ENCODE peak calls at places on chromosomes 3 and 15, in four cellular contexts. One of them, this sample, is unnamed.

GRCh38 chr3:160128086-160128485 is 97.1 kb upstream of the C3orf80 start:
- DNase-seq in HepG2: no peak
- DNase-seq in K562: no peak
- DNase-seq in GM12878: no peak
- DNase-seq in this sample: no peak

GRCh38 chr15:68384451-68385239 is 47.3 kb downstream of the ITGA11 start:
- DNase-seq in GM12878: no peak
- DNase-seq in HepG2: no peak
- DNase-seq in K562: no peak
- DNase-seq in this sample: peak

GRCh38 chr3:142595581-142595950 is 627 bp upstream of the PLS1 start:
- DNase-seq in GM12878: no peak
- DNase-seq in HepG2: peak
- DNase-seq in K562: peak
- DNase-seq in this sample: peak

GRCh38 chr3:87037652-87038051 is 46.7 kb upstream of the VGLL3 start:
- DNase-seq in K562: no peak
- DNase-seq in GM12878: no peak
- DNase-seq in HepG2: no peak
- DNase-seq in this sample: no peak

GRCh38 chr15:49895337-49896223 is 223.5 kb downstream of the ATP8B4 start:
- DNase-seq in HepG2: no peak
- DNase-seq in K562: no peak
- DNase-seq in GM12878: no peak
- DNase-seq in this sample: no peak

GRCh38 chr3:188635258-188636038 is 481.5 kb downstream of the LPP start:
- DNase-seq in K562: no peak
- DNase-seq in HepG2: no peak
- DNase-seq in GM12878: no peak
- DNase-seq in this sample: no peak

GRCh38 chr3:118208642-118209041 is 826.0 kb downstream of the IGSF11 start:
- DNase-seq in K562: no peak
- DNase-seq in GM12878: no peak
- DNase-seq in HepG2: no peak
- DNase-seq in this sample: no peak

GRCh38 chr3:123163146-123163545 is 38.6 kb upstream of the SEC22A start:
- DNase-seq in HepG2: no peak
- DNase-seq in GM12878: no peak
- DNase-seq in K562: no peak
- DNase-seq in this sample: no peak

GRCh38 chr15:97804950-97805349 is 155.6 kb upstream of the ARRDC4 start:
- DNase-seq in HepG2: no peak
- DNase-seq in K562: no peak
- DNase-seq in GM12878: no peak
- DNase-seq in this sample: no peak

GRCh38 chr15:42157381-42157780 is 945 bp upstream of the PLA2G4F start:
- DNase-seq in GM12878: no peak
- DNase-seq in K562: no peak
- DNase-seq in HepG2: no peak
- DNase-seq in this sample: no peak

GRCh38 chr3:151468284-151468917 is 7.5 kb upstream of the IGSF10 start:
- DNase-seq in K562: peak
- DNase-seq in HepG2: peak
- DNase-seq in GM12878: no peak
- DNase-seq in this sample: peak

GRCh38 chr3:127549826-127550487 is 40.6 kb downstream of the TPRA1 start:
- DNase-seq in GM12878: no peak
- DNase-seq in HepG2: no peak
- DNase-seq in K562: no peak
- DNase-seq in this sample: peak

GRCh38 chr3:10954740-10955139 is 37.8 kb upstream of the SLC6A1 start:
- DNase-seq in K562: no peak
- DNase-seq in GM12878: no peak
- DNase-seq in HepG2: no peak
- DNase-seq in this sample: no peak

GRCh38 chr15:69762373-69763148 is 309.9 kb downstream of the RPLP1 start:
- DNase-seq in GM12878: no peak
- DNase-seq in K562: peak
- DNase-seq in HepG2: peak
- DNase-seq in this sample: no peak

GRCh38 chr3:111971533-111971932 is 7.3 kb upstream of the ABHD10 start:
- DNase-seq in HepG2: no peak
- DNase-seq in K562: peak
- DNase-seq in GM12878: no peak
- DNase-seq in this sample: no peak

GRCh38 chr3:154384504-154384903 is 45.5 kb downstream of the GPR149 start:
- DNase-seq in HepG2: no peak
- DNase-seq in K562: no peak
- DNase-seq in GM12878: no peak
- DNase-seq in this sample: no peak

GRCh38 chr3:123089611-123090301 is 22.9 kb downstream of the PDIA5 start:
- DNase-seq in K562: no peak
- DNase-seq in GM12878: no peak
- DNase-seq in HepG2: no peak
- DNase-seq in this sample: no peak

GRCh38 chr15:39553947-39554731 is 26.7 kb upstream of the THBS1 start:
- DNase-seq in GM12878: peak
- DNase-seq in HepG2: no peak
- DNase-seq in K562: no peak
- DNase-seq in this sample: no peak

GRCh38 chr3:132595036-132595435 is 2.0 kb upstream of the ACKR4 start:
- DNase-seq in K562: no peak
- DNase-seq in GM12878: no peak
- DNase-seq in HepG2: no peak
- DNase-seq in this sample: no peak

GRCh38 chr3:65597225-65597951 is 441.3 kb downstream of the MAGI1 start:
- DNase-seq in GM12878: no peak
- DNase-seq in K562: no peak
- DNase-seq in HepG2: no peak
- DNase-seq in this sample: no peak

GRCh38 chr15:34837246-34838016 is 42.1 kb upstream of the ACTC1 start:
- DNase-seq in HepG2: no peak
- DNase-seq in GM12878: no peak
- DNase-seq in K562: peak
- DNase-seq in this sample: peak

GRCh38 chr3:150114873-150115570 is 144.3 kb upstream of the PFN2 start:
- DNase-seq in HepG2: no peak
- DNase-seq in GM12878: peak
- DNase-seq in K562: no peak
- DNase-seq in this sample: no peak

GRCh38 chr3:196179380-196180308 is 31.6 kb downstream of the ZDHHC19 start:
- DNase-seq in HepG2: no peak
- DNase-seq in K562: peak
- DNase-seq in GM12878: peak
- DNase-seq in this sample: no peak

GRCh38 chr3:71961891-71962290 is 176.9 kb upstream of the PROK2 start:
- DNase-seq in GM12878: no peak
- DNase-seq in K562: no peak
- DNase-seq in HepG2: no peak
- DNase-seq in this sample: no peak

GRCh38 chr15:60396964-60397771 is 618 bp downstream of the ANXA2 start:
- DNase-seq in K562: peak
- DNase-seq in GM12878: peak
- DNase-seq in HepG2: no peak
- DNase-seq in this sample: peak

GRCh38 chr15:54102704-54103103 is 124.5 kb downstream of the UNC13C start:
- DNase-seq in K562: no peak
- DNase-seq in HepG2: no peak
- DNase-seq in GM12878: no peak
- DNase-seq in this sample: no peak

GRCh38 chr3:183653209-183654064 is 18.0 kb downstream of the KLHL24 start:
- DNase-seq in HepG2: no peak
- DNase-seq in K562: peak
- DNase-seq in GM12878: no peak
- DNase-seq in this sample: peak

GRCh38 chr3:89947357-89947954 is 840.0 kb downstream of the EPHA3 start:
- DNase-seq in HepG2: no peak
- DNase-seq in GM12878: no peak
- DNase-seq in K562: no peak
- DNase-seq in this sample: no peak

GRCh38 chr15:51097553-51098330 is 3.0 kb upstream of the TNFAIP8L3 start:
- DNase-seq in HepG2: peak
- DNase-seq in K562: no peak
- DNase-seq in GM12878: no peak
- DNase-seq in this sample: no peak

GRCh38 chr3:151708868-151709267 is 24.9 kb upstream of the AADACL2 start:
- DNase-seq in GM12878: no peak
- DNase-seq in HepG2: no peak
- DNase-seq in K562: no peak
- DNase-seq in this sample: no peak

DNA sequence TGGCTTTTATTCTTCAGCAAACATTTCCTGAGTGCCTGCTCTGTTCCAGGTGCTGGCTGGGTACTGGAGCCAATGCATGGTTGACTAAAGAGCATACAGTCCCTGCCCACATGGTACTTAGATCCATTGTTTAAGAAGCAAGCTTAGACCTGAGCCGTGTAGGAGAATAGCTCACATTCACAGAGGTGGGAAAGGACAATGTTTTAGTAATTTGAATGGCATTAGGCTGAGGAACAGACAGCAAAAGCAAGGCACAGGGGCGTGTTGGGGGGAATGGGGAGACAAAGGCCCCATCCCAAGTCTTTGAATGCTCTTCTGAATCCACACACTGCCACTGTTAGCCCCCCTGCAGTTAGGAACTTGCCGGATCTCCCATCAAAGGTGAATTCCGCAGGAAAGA is 388.2 kb upstream of the RGMA start:
- DNase-seq in HepG2: no peak
- DNase-seq in K562: no peak
- DNase-seq in GM12878: no peak
- DNase-seq in this sample: no peak
- TF ChIP-seq POLR2AphosphoS2 in HepG2: no peak
- TF ChIP-seq POLR2AphosphoS2 in K562: no peak
- TF ChIP-seq POLR2AphosphoS2 in GM12878: no peak
- TF ChIP-seq POLR2AphosphoS2 in this sample: no peak

GRCh38 chr3:193980905-193981304 is 155.0 kb upstream of the HES1 start:
- DNase-seq in HepG2: no peak
- DNase-seq in GM12878: no peak
- DNase-seq in K562: no peak
- DNase-seq in this sample: no peak

GRCh38 chr3:193981534-193981933 is 154.4 kb upstream of the HES1 start:
- DNase-seq in GM12878: no peak
- DNase-seq in HepG2: no peak
- DNase-seq in K562: no peak
- DNase-seq in this sample: no peak

GRCh38 chr3:193980326-193980725 is 155.6 kb upstream of the HES1 start:
- DNase-seq in GM12878: no peak
- DNase-seq in K562: no peak
- DNase-seq in HepG2: no peak
- DNase-seq in this sample: no peak

GRCh38 chr3:193983846-193984245 is 152.1 kb upstream of the HES1 start:
- DNase-seq in GM12878: no peak
- DNase-seq in HepG2: no peak
- DNase-seq in K562: no peak
- DNase-seq in this sample: no peak

DNA sequence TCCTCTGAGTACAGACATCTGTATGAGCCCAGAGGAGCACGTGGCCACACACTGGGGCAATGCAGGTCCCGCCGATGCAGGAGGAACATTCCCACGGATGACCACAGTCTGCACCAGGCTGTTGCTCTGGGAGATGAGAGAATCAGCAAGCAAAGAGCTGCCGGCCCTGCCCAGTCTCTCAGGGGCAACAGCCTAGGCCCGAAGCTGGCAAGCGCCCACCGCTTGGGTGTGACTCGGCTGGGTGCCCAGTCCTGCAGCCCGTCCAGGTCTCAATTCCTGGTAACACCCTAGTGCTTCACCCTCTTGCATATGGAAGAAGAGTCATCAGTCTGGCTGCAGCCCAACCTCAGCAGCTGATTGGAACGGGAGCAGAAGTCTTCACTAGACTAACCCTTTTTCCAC is 153.7 kb upstream of the HES1 start:
- DNase-seq in K562: no peak
- DNase-seq in HepG2: no peak
- DNase-seq in GM12878: no peak
- DNase-seq in this sample: no peak
- TF ChIP-seq POLR2AphosphoS2 in K562: no peak
- TF ChIP-seq POLR2AphosphoS2 in HepG2: no peak
- TF ChIP-seq POLR2AphosphoS2 in GM12878: no peak
- TF ChIP-seq POLR2AphosphoS2 in this sample: no peak

DNA sequence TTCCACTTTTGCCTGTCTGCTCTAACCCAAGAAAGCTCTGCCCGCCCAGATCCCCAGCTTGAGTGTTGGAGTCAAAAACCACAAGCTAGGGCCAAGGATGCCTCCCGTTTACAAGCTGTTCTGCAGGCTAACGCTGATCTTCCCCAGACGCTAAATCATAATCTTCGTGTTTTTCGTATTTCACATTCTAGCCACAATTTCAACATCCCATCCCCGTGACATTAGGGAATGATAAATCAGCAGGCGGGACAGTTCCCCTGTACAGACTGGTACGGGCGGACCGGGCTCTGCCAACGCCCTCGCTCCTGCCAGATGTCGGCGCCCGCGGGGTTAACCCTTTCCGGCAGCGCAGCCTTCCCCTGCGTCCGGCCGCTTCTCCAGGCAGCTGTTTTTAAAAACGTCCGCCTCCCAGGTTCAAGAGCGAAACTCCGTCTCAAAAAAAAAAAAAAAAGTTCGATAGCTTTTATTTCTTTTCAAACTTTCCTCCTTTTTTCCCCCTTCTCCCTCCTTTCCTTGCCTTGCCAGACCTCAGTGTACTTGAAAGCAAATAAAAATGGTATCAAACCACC is 81.0 kb upstream of the BNC1 start:
- DNase-seq in HepG2: no peak
- DNase-seq in K562: no peak
- DNase-seq in GM12878: no peak
- DNase-seq in this sample: peak
- TF ChIP-seq POLR2AphosphoS2 in HepG2: no peak
- TF ChIP-seq POLR2AphosphoS2 in K562: no peak
- TF ChIP-seq POLR2AphosphoS2 in GM12878: no peak
- TF ChIP-seq POLR2AphosphoS2 in this sample: no peak

GRCh38 chr3:197878427-197878826 is 71.6 kb upstream of the RPL35A start:
- DNase-seq in HepG2: no peak
- DNase-seq in GM12878: peak
- DNase-seq in K562: no peak
- DNase-seq in this sample: no peak

GRCh38 chr3:197882580-197882979 is 67.4 kb upstream of the RPL35A start:
- DNase-seq in HepG2: no peak
- DNase-seq in GM12878: no peak
- DNase-seq in K562: no peak
- DNase-seq in this sample: no peak

GRCh38 chr3:197880361-197881339 is 69.3 kb upstream of the RPL35A start:
- DNase-seq in GM12878: no peak
- DNase-seq in HepG2: peak
- DNase-seq in K562: no peak
- DNase-seq in this sample: no peak

GRCh38 chr3:197883541-197883940 is 66.4 kb upstream of the RPL35A start:
- DNase-seq in HepG2: no peak
- DNase-seq in K562: no peak
- DNase-seq in GM12878: no peak
- DNase-seq in this sample: no peak

DNA sequence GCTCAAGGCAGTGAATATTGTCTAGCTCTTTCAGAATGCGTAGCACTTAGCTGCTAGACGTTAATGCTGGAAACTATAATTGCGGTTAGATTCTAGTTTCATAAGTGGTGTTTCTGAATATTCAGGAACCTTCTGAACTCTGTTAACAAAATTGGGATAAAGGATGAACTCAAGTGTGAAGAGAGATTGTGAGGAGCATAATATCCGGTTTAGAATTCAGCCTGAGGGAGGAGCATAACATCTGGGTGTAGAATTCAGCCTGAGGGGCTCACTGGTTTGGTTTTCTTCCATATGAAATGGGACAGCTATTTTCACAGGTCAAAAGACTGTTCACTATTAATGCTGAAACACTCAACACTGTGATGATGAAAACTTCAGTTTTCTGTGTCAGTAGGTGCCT is 68.4 kb upstream of the RPL35A start:
- DNase-seq in HepG2: no peak
- DNase-seq in GM12878: no peak
- DNase-seq in K562: no peak
- DNase-seq in this sample: no peak
- TF ChIP-seq POLR2AphosphoS2 in HepG2: no peak
- TF ChIP-seq POLR2AphosphoS2 in GM12878: no peak
- TF ChIP-seq POLR2AphosphoS2 in K562: no peak
- TF ChIP-seq POLR2AphosphoS2 in this sample: no peak

This sample was measured in A549.